ENCODE peak calls at places on chromosome 12, in eight cellular contexts. U is stimulated activated CD4-positive, alpha-beta T cell treated with anti-CD3 and anti-CD28 coated beads, Interleukin-2, amount 100 ng/mL, for 48 hours; L is fibroblast of the conjunctiva; S is activated gamma-delta T cell treated with Interleukin-2 at 50 U/mL for 16 hours; M is effector CD4-positive, alpha-beta T cell; K is stomach; P is astrocyte of the spinal cord; C is non-pigmented ciliary epithelial cell. R is an unnamed sample.

GRCh38 chr12:131009595-131010270 is 56.0 kb downstream of the ADGRD1 start:
- DNase-seq in U (no peak), L (no peak), S (no peak), M (no peak), K (no peak), P (no peak), C (no peak), R (no peak)

GRCh38 chr12:78864483-78865296 is at the start of gene SYT1:
- DNase-seq in U (no peak), L (peak), S (no peak), M (no peak), K (no peak), P (peak), C (no peak), R (no peak)

GRCh38 chr12:78885466-78885865 is 20.9 kb downstream of the SYT1 start:
- DNase-seq in U (no peak), L (no peak), S (no peak), M (no peak), K (no peak), P (no peak), C (no peak), R (no peak)

GRCh38 chr12:68374315-68374982 is 42.3 kb upstream of the MDM1 start:
- DNase-seq in U (no peak), L (no peak), S (peak), M (peak), K (peak), P (no peak), C (no peak), R (peak)

GRCh38 chr12:46556105-46556559 is 183.6 kb upstream of the SLC38A2 start:
- DNase-seq in U (no peak), L (peak), S (no peak), M (no peak), K (no peak), P (peak), C (peak), R (no peak)

GRCh38 chr12:105733579-105733978 is 403.1 kb downstream of the C12orf75 start:
- DNase-seq in U (no peak), L (no peak), S (no peak), M (no peak), K (no peak), P (no peak), C (no peak), R (no peak)

GRCh38 chr12:100414756-100415155 is 57.9 kb downstream of the SLC17A8 start:
- DNase-seq in U (no peak), L (no peak), S (no peak), M (no peak), K (no peak), P (no peak), C (no peak), R (no peak)

GRCh38 chr12:119684730-119685129 is 16.8 kb downstream of the PRKAB1 start:
- DNase-seq in U (no peak), L (no peak), S (no peak), M (no peak), K (no peak), P (no peak), C (no peak), R (no peak)

GRCh38 chr12:101939856-101940265 is 62.5 kb downstream of the DRAM1 start:
- DNase-seq in U (peak), L (peak), S (peak), M (peak), K (peak), P (peak), C (no peak), R (peak)

GRCh38 chr12:65084579-65084978 is 36.5 kb downstream of the WIF1 start:
- DNase-seq in U (no peak), L (no peak), S (no peak), M (no peak), K (no peak), P (peak), C (no peak), R (no peak)

GRCh38 chr12:6699989-6700645 is 498 bp downstream of the PIANP start:
- DNase-seq in U (no peak), L (no peak), S (no peak), M (no peak), K (no peak), P (no peak), C (no peak), R (peak)

GRCh38 chr12:62919827-62920226 is 15.1 kb downstream of the PPM1H start:
- DNase-seq in U (no peak), L (peak), S (no peak), M (no peak), K (peak), P (peak), C (no peak), R (no peak)

GRCh38 chr12:57461326-57461903 is 1.8 kb downstream of the GLI1 start:
- DNase-seq in U (no peak), L (no peak), S (peak), M (no peak), K (peak), P (peak), C (no peak), R (peak)

GRCh38 chr12:117005417-117006046 is 93.7 kb downstream of the TESC start:
- DNase-seq in U (no peak), L (no peak), S (no peak), M (no peak), K (no peak), P (no peak), C (no peak), R (no peak)

GRCh38 chr12:73935817-73936216 is 601.8 kb upstream of the ATXN7L3B start:
- DNase-seq in U (no peak), L (no peak), S (no peak), M (no peak), K (no peak), P (peak), C (no peak), R (no peak)

GRCh38 chr12:97756066-97756701 is 293.6 kb downstream of the RMST start:
- DNase-seq in U (no peak), L (no peak), S (no peak), M (no peak), K (no peak), P (no peak), C (no peak), R (no peak)

GRCh38 chr12:91367234-91367849 is 184.7 kb upstream of the DCN start:
- DNase-seq in U (no peak), L (no peak), S (no peak), M (no peak), K (no peak), P (peak), C (no peak), R (no peak)

GRCh38 chr12:89470741-89471504 is 53.7 kb downstream of the GALNT4 start:
- DNase-seq in U (no peak), L (peak), S (no peak), M (no peak), K (no peak), P (peak), C (no peak), R (no peak)

GRCh38 chr12:7749442-7749841 is 2.3 kb upstream of the CLEC4C start:
- DNase-seq in U (no peak), L (no peak), S (no peak), M (no peak), K (no peak), P (no peak), C (no peak), R (no peak)

GRCh38 chr12:61385771-61386170 is 874.4 kb upstream of the USP15 start:
- DNase-seq in U (no peak), L (peak), S (no peak), M (no peak), K (no peak), P (peak), C (no peak), R (no peak)

GRCh38 chr12:51115516-51115915 is 32.1 kb upstream of the CSRNP2 start:
- DNase-seq in U (no peak), L (no peak), S (no peak), M (no peak), K (no peak), P (no peak), C (no peak), R (no peak)

GRCh38 chr12:82867782-82868505 is 181.2 kb downstream of the TMTC2 start:
- DNase-seq in U (no peak), L (no peak), S (no peak), M (no peak), K (no peak), P (no peak), C (no peak), R (no peak)

GRCh38 chr12:51473947-51474346 is 49.3 kb downstream of the SLC4A8 start:
- DNase-seq in U (no peak), L (no peak), S (no peak), M (no peak), K (no peak), P (no peak), C (no peak), R (no peak)

GRCh38 chr12:20445693-20446092 is 77.4 kb downstream of the PDE3A start:
- DNase-seq in U (no peak), L (no peak), S (no peak), M (no peak), K (no peak), P (peak), C (no peak), R (no peak)

GRCh38 chr12:56684745-56685369 is 3.2 kb downstream of the PTGES3 start:
- DNase-seq in U (no peak), L (no peak), S (no peak), M (no peak), K (peak), P (no peak), C (no peak), R (no peak)

R was measured in T-helper 9 cell.